ENCODE peak calls at places on chromosomes 7 and 10, in ten cellular contexts. One of them, this sample, is unnamed.

GRCh38 chr10:128626397-128627060 is 500.3 kb upstream of the MKI67 start:
- DNase-seq in Kasumi-1: no peak
- DNase-seq in left cardiac atrium: no peak
- DNase-seq in activated CD8-positive, alpha-beta memory T cell treated with anti-CD3 and anti-CD28 coated beads for 48 hours: no peak
- DNase-seq in BJ: no peak
- DNase-seq in effector memory CD4-positive, alpha-beta T cell: no peak
- DNase-seq in Ammon's horn: no peak
- DNase-seq in sciatic nerve: no peak
- DNase-seq in NCI-H2171 treated with DMSO at 0.1 percent for 48 hours: no peak
- DNase-seq in MV-4-11: no peak
- DNase-seq in this sample: no peak

GRCh38 chr7:92932450-92932849 is 96.1 kb upstream of the CDK6 start:
- DNase-seq in Kasumi-1: no peak
- DNase-seq in left cardiac atrium: no peak
- DNase-seq in activated CD8-positive, alpha-beta memory T cell treated with anti-CD3 and anti-CD28 coated beads for 48 hours: no peak
- DNase-seq in BJ: no peak
- DNase-seq in effector memory CD4-positive, alpha-beta T cell: no peak
- DNase-seq in Ammon's horn: no peak
- DNase-seq in sciatic nerve: no peak
- DNase-seq in NCI-H2171 treated with DMSO at 0.1 percent for 48 hours: no peak
- DNase-seq in MV-4-11: no peak
- DNase-seq in this sample: no peak

GRCh38 chr10:562142-562541 is 127.3 kb downstream of the DIP2C start:
- DNase-seq in Kasumi-1: no peak
- DNase-seq in left cardiac atrium: no peak
- DNase-seq in activated CD8-positive, alpha-beta memory T cell treated with anti-CD3 and anti-CD28 coated beads for 48 hours: no peak
- DNase-seq in BJ: no peak
- DNase-seq in effector memory CD4-positive, alpha-beta T cell: no peak
- DNase-seq in Ammon's horn: no peak
- DNase-seq in sciatic nerve: no peak
- DNase-seq in NCI-H2171 treated with DMSO at 0.1 percent for 48 hours: no peak
- DNase-seq in MV-4-11: no peak
- DNase-seq in this sample: no peak

GRCh38 chr10:108346066-108346465 is 1181.6 kb upstream of the SORCS1 start:
- DNase-seq in Kasumi-1: no peak
- DNase-seq in left cardiac atrium: no peak
- DNase-seq in activated CD8-positive, alpha-beta memory T cell treated with anti-CD3 and anti-CD28 coated beads for 48 hours: no peak
- DNase-seq in BJ: no peak
- DNase-seq in effector memory CD4-positive, alpha-beta T cell: no peak
- DNase-seq in Ammon's horn: no peak
- DNase-seq in sciatic nerve: no peak
- DNase-seq in NCI-H2171 treated with DMSO at 0.1 percent for 48 hours: no peak
- DNase-seq in MV-4-11: no peak
- DNase-seq in this sample: no peak

GRCh38 chr7:50560865-50561351 is 4.3 kb downstream of the DDC start:
- DNase-seq in Kasumi-1: no peak
- DNase-seq in left cardiac atrium: no peak
- DNase-seq in activated CD8-positive, alpha-beta memory T cell treated with anti-CD3 and anti-CD28 coated beads for 48 hours: no peak
- DNase-seq in BJ: no peak
- DNase-seq in effector memory CD4-positive, alpha-beta T cell: no peak
- DNase-seq in Ammon's horn: no peak
- DNase-seq in sciatic nerve: no peak
- DNase-seq in NCI-H2171 treated with DMSO at 0.1 percent for 48 hours: peak
- DNase-seq in MV-4-11: no peak
- DNase-seq in this sample: no peak

GRCh38 chr7:106317971-106318370 is 33.2 kb upstream of the NAMPT start:
- DNase-seq in Kasumi-1: no peak
- DNase-seq in left cardiac atrium: no peak
- DNase-seq in activated CD8-positive, alpha-beta memory T cell treated with anti-CD3 and anti-CD28 coated beads for 48 hours: no peak
- DNase-seq in BJ: no peak
- DNase-seq in effector memory CD4-positive, alpha-beta T cell: no peak
- DNase-seq in Ammon's horn: peak
- DNase-seq in sciatic nerve: no peak
- DNase-seq in NCI-H2171 treated with DMSO at 0.1 percent for 48 hours: no peak
- DNase-seq in MV-4-11: no peak
- DNase-seq in this sample: no peak

GRCh38 chr10:102917314-102917961 is 656 bp upstream of the CNNM2 start:
- DNase-seq in Kasumi-1: peak
- DNase-seq in left cardiac atrium: peak
- DNase-seq in activated CD8-positive, alpha-beta memory T cell treated with anti-CD3 and anti-CD28 coated beads for 48 hours: peak
- DNase-seq in BJ: no peak
- DNase-seq in effector memory CD4-positive, alpha-beta T cell: peak
- DNase-seq in Ammon's horn: peak
- DNase-seq in sciatic nerve: peak
- DNase-seq in NCI-H2171 treated with DMSO at 0.1 percent for 48 hours: peak
- DNase-seq in MV-4-11: peak
- DNase-seq in this sample: no peak

GRCh38 chr7:130939285-130940095 is 205.5 kb upstream of the KLF14 start:
- DNase-seq in Kasumi-1: no peak
- DNase-seq in left cardiac atrium: no peak
- DNase-seq in activated CD8-positive, alpha-beta memory T cell treated with anti-CD3 and anti-CD28 coated beads for 48 hours: no peak
- DNase-seq in BJ: no peak
- DNase-seq in effector memory CD4-positive, alpha-beta T cell: no peak
- DNase-seq in Ammon's horn: no peak
- DNase-seq in sciatic nerve: no peak
- DNase-seq in NCI-H2171 treated with DMSO at 0.1 percent for 48 hours: peak
- DNase-seq in MV-4-11: no peak
- DNase-seq in this sample: no peak

GRCh38 chr7:99012722-99013121 is 131.2 kb downstream of the SMURF1 start:
- DNase-seq in Kasumi-1: no peak
- DNase-seq in left cardiac atrium: no peak
- DNase-seq in activated CD8-positive, alpha-beta memory T cell treated with anti-CD3 and anti-CD28 coated beads for 48 hours: no peak
- DNase-seq in BJ: no peak
- DNase-seq in effector memory CD4-positive, alpha-beta T cell: no peak
- DNase-seq in Ammon's horn: no peak
- DNase-seq in sciatic nerve: peak
- DNase-seq in NCI-H2171 treated with DMSO at 0.1 percent for 48 hours: no peak
- DNase-seq in MV-4-11: no peak
- DNase-seq in this sample: no peak

GRCh38 chr10:6995339-6995738 is 415.3 kb upstream of the PRKCQ start:
- DNase-seq in Kasumi-1: no peak
- DNase-seq in left cardiac atrium: no peak
- DNase-seq in activated CD8-positive, alpha-beta memory T cell treated with anti-CD3 and anti-CD28 coated beads for 48 hours: no peak
- DNase-seq in BJ: peak
- DNase-seq in effector memory CD4-positive, alpha-beta T cell: no peak
- DNase-seq in Ammon's horn: no peak
- DNase-seq in sciatic nerve: no peak
- DNase-seq in NCI-H2171 treated with DMSO at 0.1 percent for 48 hours: no peak
- DNase-seq in MV-4-11: no peak
- DNase-seq in this sample: no peak

GRCh38 chr10:106795619-106796018 is 368.9 kb downstream of the SORCS1 start:
- DNase-seq in Kasumi-1: peak
- DNase-seq in left cardiac atrium: peak
- DNase-seq in activated CD8-positive, alpha-beta memory T cell treated with anti-CD3 and anti-CD28 coated beads for 48 hours: no peak
- DNase-seq in BJ: no peak
- DNase-seq in effector memory CD4-positive, alpha-beta T cell: no peak
- DNase-seq in Ammon's horn: peak
- DNase-seq in sciatic nerve: peak
- DNase-seq in NCI-H2171 treated with DMSO at 0.1 percent for 48 hours: peak
- DNase-seq in MV-4-11: peak
- DNase-seq in this sample: no peak

GRCh38 chr7:22842383-22842903 is 19.8 kb upstream of the TOMM7 start:
- DNase-seq in Kasumi-1: no peak
- DNase-seq in left cardiac atrium: peak
- DNase-seq in activated CD8-positive, alpha-beta memory T cell treated with anti-CD3 and anti-CD28 coated beads for 48 hours: no peak
- DNase-seq in BJ: no peak
- DNase-seq in effector memory CD4-positive, alpha-beta T cell: no peak
- DNase-seq in Ammon's horn: peak
- DNase-seq in sciatic nerve: no peak
- DNase-seq in NCI-H2171 treated with DMSO at 0.1 percent for 48 hours: peak
- DNase-seq in MV-4-11: no peak
- DNase-seq in this sample: no peak

GRCh38 chr7:56026538-56026937 is 24.7 kb downstream of the PSPH start:
- DNase-seq in Kasumi-1: no peak
- DNase-seq in left cardiac atrium: no peak
- DNase-seq in activated CD8-positive, alpha-beta memory T cell treated with anti-CD3 and anti-CD28 coated beads for 48 hours: no peak
- DNase-seq in BJ: no peak
- DNase-seq in effector memory CD4-positive, alpha-beta T cell: no peak
- DNase-seq in Ammon's horn: no peak
- DNase-seq in sciatic nerve: no peak
- DNase-seq in NCI-H2171 treated with DMSO at 0.1 percent for 48 hours: peak
- DNase-seq in MV-4-11: no peak
- DNase-seq in this sample: no peak

GRCh38 chr7:103499976-103500375 is 54.0 kb upstream of the SLC26A5 start:
- DNase-seq in Kasumi-1: no peak
- DNase-seq in left cardiac atrium: no peak
- DNase-seq in activated CD8-positive, alpha-beta memory T cell treated with anti-CD3 and anti-CD28 coated beads for 48 hours: no peak
- DNase-seq in BJ: no peak
- DNase-seq in effector memory CD4-positive, alpha-beta T cell: no peak
- DNase-seq in Ammon's horn: no peak
- DNase-seq in sciatic nerve: no peak
- DNase-seq in NCI-H2171 treated with DMSO at 0.1 percent for 48 hours: no peak
- DNase-seq in MV-4-11: no peak
- DNase-seq in this sample: no peak

GRCh38 chr10:114647545-114648138 is 10.4 kb downstream of the ABLIM1 start:
- DNase-seq in Kasumi-1: no peak
- DNase-seq in left cardiac atrium: no peak
- DNase-seq in activated CD8-positive, alpha-beta memory T cell treated with anti-CD3 and anti-CD28 coated beads for 48 hours: no peak
- DNase-seq in BJ: no peak
- DNase-seq in effector memory CD4-positive, alpha-beta T cell: no peak
- DNase-seq in Ammon's horn: no peak
- DNase-seq in sciatic nerve: no peak
- DNase-seq in NCI-H2171 treated with DMSO at 0.1 percent for 48 hours: no peak
- DNase-seq in MV-4-11: no peak
- DNase-seq in this sample: no peak

GRCh38 chr7:125878990-125879389 is 949.4 kb upstream of the POT1 start:
- DNase-seq in Kasumi-1: no peak
- DNase-seq in left cardiac atrium: no peak
- DNase-seq in activated CD8-positive, alpha-beta memory T cell treated with anti-CD3 and anti-CD28 coated beads for 48 hours: no peak
- DNase-seq in BJ: no peak
- DNase-seq in effector memory CD4-positive, alpha-beta T cell: no peak
- DNase-seq in Ammon's horn: no peak
- DNase-seq in sciatic nerve: no peak
- DNase-seq in NCI-H2171 treated with DMSO at 0.1 percent for 48 hours: no peak
- DNase-seq in MV-4-11: no peak
- DNase-seq in this sample: no peak

GRCh38 chr10:43574035-43574892 is at the start of gene ZNF239:
- DNase-seq in Kasumi-1: no peak
- DNase-seq in left cardiac atrium: peak
- DNase-seq in activated CD8-positive, alpha-beta memory T cell treated with anti-CD3 and anti-CD28 coated beads for 48 hours: peak
- DNase-seq in BJ: peak
- DNase-seq in effector memory CD4-positive, alpha-beta T cell: peak
- DNase-seq in Ammon's horn: peak
- DNase-seq in sciatic nerve: peak
- DNase-seq in NCI-H2171 treated with DMSO at 0.1 percent for 48 hours: peak
- DNase-seq in MV-4-11: peak
- DNase-seq in this sample: peak

GRCh38 chr10:89327803-89328441 is at the start of gene IFIT3:
- DNase-seq in Kasumi-1: peak
- DNase-seq in left cardiac atrium: peak
- DNase-seq in activated CD8-positive, alpha-beta memory T cell treated with anti-CD3 and anti-CD28 coated beads for 48 hours: no peak
- DNase-seq in BJ: peak
- DNase-seq in effector memory CD4-positive, alpha-beta T cell: no peak
- DNase-seq in Ammon's horn: peak
- DNase-seq in sciatic nerve: peak
- DNase-seq in NCI-H2171 treated with DMSO at 0.1 percent for 48 hours: peak
- DNase-seq in MV-4-11: peak
- DNase-seq in this sample: no peak

GRCh38 chr10:51937313-51937712 is 237.9 kb upstream of the CSTF2T start:
- DNase-seq in Kasumi-1: no peak
- DNase-seq in left cardiac atrium: no peak
- DNase-seq in activated CD8-positive, alpha-beta memory T cell treated with anti-CD3 and anti-CD28 coated beads for 48 hours: no peak
- DNase-seq in BJ: no peak
- DNase-seq in effector memory CD4-positive, alpha-beta T cell: no peak
- DNase-seq in Ammon's horn: no peak
- DNase-seq in sciatic nerve: no peak
- DNase-seq in NCI-H2171 treated with DMSO at 0.1 percent for 48 hours: no peak
- DNase-seq in MV-4-11: no peak
- DNase-seq in this sample: no peak

GRCh38 chr7:69431626-69432025 is 166.6 kb upstream of the AUTS2 start:
- DNase-seq in Kasumi-1: no peak
- DNase-seq in left cardiac atrium: no peak
- DNase-seq in activated CD8-positive, alpha-beta memory T cell treated with anti-CD3 and anti-CD28 coated beads for 48 hours: no peak
- DNase-seq in BJ: no peak
- DNase-seq in effector memory CD4-positive, alpha-beta T cell: no peak
- DNase-seq in Ammon's horn: no peak
- DNase-seq in sciatic nerve: no peak
- DNase-seq in NCI-H2171 treated with DMSO at 0.1 percent for 48 hours: no peak
- DNase-seq in MV-4-11: no peak
- DNase-seq in this sample: no peak

GRCh38 chr10:46537309-46537708 is 19.1 kb downstream of the GPRIN2 start:
- DNase-seq in Kasumi-1: no peak
- DNase-seq in left cardiac atrium: peak
- DNase-seq in activated CD8-positive, alpha-beta memory T cell treated with anti-CD3 and anti-CD28 coated beads for 48 hours: no peak
- DNase-seq in BJ: no peak
- DNase-seq in effector memory CD4-positive, alpha-beta T cell: no peak
- DNase-seq in Ammon's horn: no peak
- DNase-seq in sciatic nerve: no peak
- DNase-seq in NCI-H2171 treated with DMSO at 0.1 percent for 48 hours: no peak
- DNase-seq in MV-4-11: no peak
- DNase-seq in this sample: no peak

GRCh38 chr10:117540640-117541404 is 1.7 kb upstream of the EMX2 start:
- DNase-seq in Kasumi-1: no peak
- DNase-seq in left cardiac atrium: no peak
- DNase-seq in activated CD8-positive, alpha-beta memory T cell treated with anti-CD3 and anti-CD28 coated beads for 48 hours: no peak
- DNase-seq in BJ: no peak
- DNase-seq in effector memory CD4-positive, alpha-beta T cell: no peak
- DNase-seq in Ammon's horn: no peak
- DNase-seq in sciatic nerve: no peak
- DNase-seq in NCI-H2171 treated with DMSO at 0.1 percent for 48 hours: no peak
- DNase-seq in MV-4-11: no peak
- DNase-seq in this sample: no peak

GRCh38 chr7:133504825-133505224 is 251.9 kb downstream of the EXOC4 start:
- DNase-seq in Kasumi-1: no peak
- DNase-seq in left cardiac atrium: no peak
- DNase-seq in activated CD8-positive, alpha-beta memory T cell treated with anti-CD3 and anti-CD28 coated beads for 48 hours: no peak
- DNase-seq in BJ: no peak
- DNase-seq in effector memory CD4-positive, alpha-beta T cell: no peak
- DNase-seq in Ammon's horn: no peak
- DNase-seq in sciatic nerve: no peak
- DNase-seq in NCI-H2171 treated with DMSO at 0.1 percent for 48 hours: no peak
- DNase-seq in MV-4-11: no peak
- DNase-seq in this sample: no peak

GRCh38 chr7:87027900-87028299 is 31.6 kb downstream of the ELAPOR2 start:
- DNase-seq in Kasumi-1: no peak
- DNase-seq in left cardiac atrium: no peak
- DNase-seq in activated CD8-positive, alpha-beta memory T cell treated with anti-CD3 and anti-CD28 coated beads for 48 hours: no peak
- DNase-seq in BJ: no peak
- DNase-seq in effector memory CD4-positive, alpha-beta T cell: no peak
- DNase-seq in Ammon's horn: no peak
- DNase-seq in sciatic nerve: no peak
- DNase-seq in NCI-H2171 treated with DMSO at 0.1 percent for 48 hours: no peak
- DNase-seq in MV-4-11: peak
- DNase-seq in this sample: no peak

This sample was measured in LNCaP clone FGC.